ENCODE peak calls at places on chromosome 2, in five cellular contexts. One of them, this sample, is unnamed.

GRCh38 chr2:6896930-6897759 is 19.6 kb downstream of the RSAD2 start:
- DNase-seq in mesendoderm: peak
- DNase-seq in IMR-90: peak
- DNase-seq in H9: no peak
- DNase-seq in trophoblast cell: no peak
- DNase-seq in this sample: no peak

GRCh38 chr2:198641161-198641560 is 816.6 kb downstream of the SATB2 start:
- DNase-seq in H9: no peak
- DNase-seq in IMR-90: peak
- DNase-seq in trophoblast cell: no peak
- DNase-seq in mesendoderm: no peak
- DNase-seq in this sample: no peak

GRCh38 chr2:25294573-25295462 is 46.9 kb downstream of the DNMT3A start:
- DNase-seq in trophoblast cell: no peak
- DNase-seq in mesendoderm: peak
- DNase-seq in H9: no peak
- DNase-seq in IMR-90: peak
- DNase-seq in this sample: no peak

GRCh38 chr2:200189964-200190363 is 116.5 kb upstream of the SPATS2L start:
- DNase-seq in H9: no peak
- DNase-seq in IMR-90: no peak
- DNase-seq in trophoblast cell: no peak
- DNase-seq in mesendoderm: no peak
- DNase-seq in this sample: no peak

GRCh38 chr2:20173496-20174402 is 51.2 kb downstream of the SDC1 start:
- DNase-seq in IMR-90: no peak
- DNase-seq in trophoblast cell: no peak
- DNase-seq in mesendoderm: no peak
- DNase-seq in H9: peak
- DNase-seq in this sample: no peak

GRCh38 chr2:45568935-45569334 is 42.1 kb downstream of the SRBD1 start:
- DNase-seq in mesendoderm: no peak
- DNase-seq in H9: no peak
- DNase-seq in trophoblast cell: no peak
- DNase-seq in IMR-90: no peak
- DNase-seq in this sample: no peak

GRCh38 chr2:26989156-26989555 is 18.7 kb downstream of the MAPRE3 start:
- DNase-seq in mesendoderm: no peak
- DNase-seq in IMR-90: peak
- DNase-seq in trophoblast cell: no peak
- DNase-seq in H9: no peak
- DNase-seq in this sample: no peak

GRCh38 chr2:74516650-74517049 is 2.4 kb downstream of the TLX2 start:
- DNase-seq in mesendoderm: no peak
- DNase-seq in IMR-90: no peak
- DNase-seq in trophoblast cell: no peak
- DNase-seq in H9: no peak
- DNase-seq in this sample: no peak

GRCh38 chr2:25960920-25961319 is 21.4 kb downstream of the KIF3C start:
- DNase-seq in IMR-90: peak
- DNase-seq in mesendoderm: no peak
- DNase-seq in H9: no peak
- DNase-seq in trophoblast cell: no peak
- DNase-seq in this sample: no peak

GRCh38 chr2:43082111-43082877 is 144.1 kb downstream of the ZFP36L2 start:
- DNase-seq in H9: no peak
- DNase-seq in mesendoderm: no peak
- DNase-seq in trophoblast cell: no peak
- DNase-seq in IMR-90: peak
- DNase-seq in this sample: no peak

GRCh38 chr2:85728883-85729824 is 24.6 kb upstream of the ATOH8 start:
- DNase-seq in H9: peak
- DNase-seq in trophoblast cell: peak
- DNase-seq in mesendoderm: peak
- DNase-seq in IMR-90: peak
- DNase-seq in this sample: peak

DNA sequence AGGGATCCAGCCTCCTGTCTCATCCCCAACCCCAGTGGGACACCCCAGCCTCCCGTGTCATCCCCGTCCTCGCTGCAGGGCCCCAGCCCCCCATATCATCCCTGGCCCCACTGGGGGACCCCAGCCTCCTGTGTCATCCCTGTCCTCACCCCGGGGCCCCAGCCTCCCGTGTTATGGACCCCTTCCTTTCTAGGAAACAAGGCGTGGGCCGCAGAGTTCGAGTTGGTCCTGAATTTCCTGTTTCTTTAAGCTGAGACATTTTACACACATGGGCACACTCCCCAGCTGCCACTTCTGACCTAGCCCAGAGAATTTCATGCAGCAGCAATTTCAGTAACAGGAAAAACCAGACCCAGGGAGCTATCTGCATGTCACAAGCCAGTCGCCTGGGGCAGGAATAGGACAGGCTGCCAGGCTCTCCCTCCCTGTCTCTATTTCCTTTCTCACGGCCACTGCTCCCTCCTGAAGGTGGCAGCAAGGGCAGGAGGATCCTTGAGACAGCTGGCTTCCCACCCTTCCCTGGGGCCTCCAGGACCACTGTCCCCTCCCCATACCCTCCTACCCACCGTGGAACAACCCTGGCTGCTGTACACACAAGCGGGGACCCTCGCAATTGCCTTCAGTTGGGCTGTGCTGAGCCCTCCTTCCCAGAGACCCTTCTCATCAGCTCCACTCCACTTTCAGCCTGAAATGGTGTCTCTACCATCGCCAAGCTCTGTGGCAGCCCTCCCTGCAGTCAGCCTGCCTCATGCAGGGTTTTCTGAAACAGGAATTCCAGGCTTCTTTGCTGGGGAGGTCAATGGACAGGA is 141.9 kb upstream of the ID2 start:
- DNase-seq in trophoblast cell: peak
- DNase-seq in mesendoderm: peak
- DNase-seq in IMR-90: no peak
- DNase-seq in H9: peak
- DNase-seq in this sample: no peak
- H2BK120ac ChIP-seq in trophoblast cell: peak
- H2BK120ac ChIP-seq in mesendoderm: no peak
- H2BK120ac ChIP-seq in IMR-90: no peak
- H2BK120ac ChIP-seq in H9: no peak
- H2BK120ac ChIP-seq in this sample: peak

DNA sequence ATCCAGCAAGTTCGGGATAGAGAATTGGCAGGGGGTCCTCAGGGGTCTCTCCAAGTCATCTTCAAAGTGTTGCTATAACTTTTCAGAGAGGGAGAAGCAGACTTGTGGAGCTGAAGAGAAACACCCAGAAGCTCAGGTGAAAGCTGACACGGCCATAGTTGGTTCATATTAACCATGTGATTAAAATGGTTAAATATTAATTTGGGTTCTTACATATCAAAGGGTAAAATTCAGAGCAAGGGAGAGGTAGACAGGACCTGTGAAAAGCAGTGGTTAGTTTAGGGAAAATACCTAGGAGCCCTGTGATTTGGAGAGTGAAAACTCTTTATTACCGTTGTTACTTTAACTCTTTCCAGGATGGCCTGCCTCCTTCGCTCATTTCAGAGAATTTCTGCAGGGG is at the start of gene UGT1A6:
- DNase-seq in trophoblast cell: no peak
- DNase-seq in mesendoderm: no peak
- DNase-seq in IMR-90: no peak
- DNase-seq in H9: no peak
- DNase-seq in this sample: no peak
- H3K27ac ChIP-seq in trophoblast cell: no peak
- H3K27ac ChIP-seq in mesendoderm: no peak
- H3K27ac ChIP-seq in IMR-90: no peak
- H3K27ac ChIP-seq in H9: no peak
- H3K27ac ChIP-seq in this sample: no peak

GRCh38 chr2:237627463-237628321 is at the start of gene LRRFIP1:
- DNase-seq in H9: peak
- DNase-seq in mesendoderm: peak
- DNase-seq in trophoblast cell: no peak
- DNase-seq in IMR-90: no peak
- DNase-seq in this sample: no peak
- H2BK120ac ChIP-seq in H9: no peak
- H2BK120ac ChIP-seq in mesendoderm: peak
- H2BK120ac ChIP-seq in trophoblast cell: peak
- H2BK120ac ChIP-seq in IMR-90: peak
- H2BK120ac ChIP-seq in this sample: peak

GRCh38 chr2:127676906-127677305 is 1.6 kb upstream of the LIMS2 start:
- DNase-seq in IMR-90: no peak
- DNase-seq in trophoblast cell: no peak
- DNase-seq in mesendoderm: no peak
- DNase-seq in H9: no peak
- DNase-seq in this sample: no peak
- H3K27ac ChIP-seq in IMR-90: no peak
- H3K27ac ChIP-seq in trophoblast cell: no peak
- H3K27ac ChIP-seq in mesendoderm: no peak
- H3K27ac ChIP-seq in H9: no peak
- H3K27ac ChIP-seq in this sample: no peak

DNA sequence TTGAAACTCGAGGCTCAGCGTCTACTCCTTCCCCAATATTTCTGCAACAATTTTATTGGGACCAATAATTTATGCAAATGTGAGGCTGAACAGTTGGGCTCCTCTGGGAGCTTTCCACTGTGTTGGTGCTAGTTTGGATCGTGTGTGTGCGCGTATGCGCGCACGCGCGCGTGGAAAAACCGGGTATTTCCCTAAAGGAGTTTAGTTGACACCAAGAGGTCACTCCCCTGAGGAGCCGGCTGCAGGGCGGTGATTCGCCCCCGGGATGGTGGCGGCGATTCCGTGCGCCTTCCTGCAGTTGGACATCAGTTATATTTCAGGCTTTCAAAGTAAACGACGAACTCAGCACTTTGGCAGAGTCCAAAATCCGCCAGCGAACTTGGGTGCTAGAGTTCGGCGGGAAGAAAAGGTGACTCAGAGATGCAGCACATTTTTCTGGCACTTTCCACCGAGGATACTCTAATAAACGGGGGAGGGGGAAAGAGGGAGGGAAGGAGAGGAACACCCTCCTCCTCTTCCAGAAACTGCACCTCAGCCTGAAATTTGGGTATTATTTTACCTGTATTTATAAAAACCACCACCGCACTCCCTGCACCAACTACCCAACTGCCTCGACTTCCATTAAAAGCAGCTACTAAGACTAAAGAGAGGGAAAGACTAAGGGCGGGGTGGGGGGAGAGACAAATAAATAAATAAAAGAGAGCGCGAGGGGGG is 186.6 kb upstream of the FANCL start:
- DNase-seq in trophoblast cell: no peak
- DNase-seq in IMR-90: peak
- DNase-seq in H9: peak
- DNase-seq in mesendoderm: peak
- DNase-seq in this sample: peak
- H2BK120ac ChIP-seq in trophoblast cell: peak
- H2BK120ac ChIP-seq in IMR-90: no peak
- H2BK120ac ChIP-seq in H9: peak
- H2BK120ac ChIP-seq in mesendoderm: peak
- H2BK120ac ChIP-seq in this sample: no peak

GRCh38 chr2:216761809-216762208 is 66.5 kb upstream of the IGFBP5 start:
- DNase-seq in trophoblast cell: no peak
- DNase-seq in IMR-90: no peak
- DNase-seq in mesendoderm: no peak
- DNase-seq in H9: no peak
- DNase-seq in this sample: no peak

GRCh38 chr2:216770050-216770449 is 74.7 kb upstream of the IGFBP5 start:
- DNase-seq in trophoblast cell: no peak
- DNase-seq in IMR-90: no peak
- DNase-seq in mesendoderm: no peak
- DNase-seq in H9: no peak
- DNase-seq in this sample: no peak

GRCh38 chr2:216768908-216769401 is 73.6 kb upstream of the IGFBP5 start:
- DNase-seq in mesendoderm: no peak
- DNase-seq in H9: no peak
- DNase-seq in trophoblast cell: no peak
- DNase-seq in IMR-90: no peak
- DNase-seq in this sample: no peak

GRCh38 chr2:216761119-216761518 is 65.8 kb upstream of the IGFBP5 start:
- DNase-seq in trophoblast cell: no peak
- DNase-seq in mesendoderm: no peak
- DNase-seq in H9: no peak
- DNase-seq in IMR-90: no peak
- DNase-seq in this sample: no peak

DNA sequence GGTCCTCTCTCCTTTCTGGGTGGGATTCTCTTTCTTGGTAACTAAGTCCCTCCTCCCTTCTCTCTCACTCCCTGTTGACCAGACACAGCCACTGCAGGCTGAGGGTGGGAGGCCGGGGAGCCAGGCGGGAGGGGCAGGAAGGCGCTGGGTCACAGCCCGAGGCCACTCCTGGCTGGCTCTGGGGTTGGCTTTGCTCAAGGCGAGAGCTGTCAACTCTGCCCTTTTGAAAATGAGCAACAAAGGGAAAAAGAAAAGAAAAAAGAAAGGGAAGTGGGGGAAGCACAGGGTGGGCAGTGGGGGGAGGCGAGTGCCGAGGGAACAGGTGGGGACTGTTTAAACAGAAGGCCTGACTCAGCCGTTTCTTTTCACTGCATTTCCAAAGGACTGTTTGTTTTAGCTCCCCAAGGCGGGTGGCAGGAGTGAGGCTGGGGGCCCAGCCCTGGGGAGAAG is 70.5 kb upstream of the IGFBP5 start:
- DNase-seq in mesendoderm: peak
- DNase-seq in IMR-90: no peak
- DNase-seq in trophoblast cell: no peak
- DNase-seq in H9: peak
- DNase-seq in this sample: peak
- H3K27ac ChIP-seq in mesendoderm: peak
- H3K27ac ChIP-seq in IMR-90: no peak
- H3K27ac ChIP-seq in trophoblast cell: peak
- H3K27ac ChIP-seq in H9: no peak
- H3K27ac ChIP-seq in this sample: peak

DNA sequence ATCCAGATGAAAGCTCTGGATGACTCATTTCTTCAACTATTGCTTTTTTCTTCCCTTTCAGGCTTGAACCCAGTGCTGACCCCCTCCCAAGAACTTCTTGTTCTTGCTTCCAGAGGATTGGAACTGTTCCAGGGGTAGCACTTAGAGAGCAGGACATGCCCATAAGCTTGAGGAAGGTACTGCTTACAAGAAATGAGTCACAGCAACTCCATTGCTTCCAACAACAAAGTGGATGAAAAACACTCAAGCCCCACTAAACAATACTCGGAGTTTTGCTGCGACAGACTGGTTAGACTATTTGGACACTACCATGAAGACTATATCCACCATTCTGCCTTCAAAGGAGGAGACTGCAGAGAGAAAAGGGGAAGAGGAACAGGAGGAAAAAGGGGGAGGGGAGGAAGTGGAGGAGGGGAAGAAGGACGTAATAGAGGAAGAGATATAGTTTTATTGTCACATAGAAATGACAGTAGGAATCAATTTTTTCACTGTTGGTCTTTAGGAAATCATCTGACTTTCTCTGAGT is 1.6 kb upstream of the EPC2 start:
- DNase-seq in trophoblast cell: no peak
- DNase-seq in H9: no peak
- DNase-seq in mesendoderm: no peak
- DNase-seq in IMR-90: no peak
- DNase-seq in this sample: no peak
- H2BK120ac ChIP-seq in trophoblast cell: no peak
- H2BK120ac ChIP-seq in H9: no peak
- H2BK120ac ChIP-seq in mesendoderm: no peak
- H2BK120ac ChIP-seq in IMR-90: no peak
- H2BK120ac ChIP-seq in this sample: no peak

This sample was measured in neuronal stem cell.